ENCODE peak calls at places on chromosomes 6 and 20, in seven cellular contexts. One of them, this sample, is unnamed.

GRCh38 chr6:155100087-155100486 is 105.0 kb downstream of the TIAM2 start:
- DNase-seq in endothelial cell of umbilical vein: no peak
- DNase-seq in breast epithelium: no peak
- DNase-seq in right lobe of liver: peak
- DNase-seq in upper lobe of left lung: peak
- DNase-seq in body of pancreas: peak
- DNase-seq in transverse colon: no peak
- DNase-seq in this sample: no peak

GRCh38 chr20:56504373-56505005 is 20.1 kb upstream of the FAM209A start:
- DNase-seq in endothelial cell of umbilical vein: no peak
- DNase-seq in breast epithelium: no peak
- DNase-seq in right lobe of liver: no peak
- DNase-seq in upper lobe of left lung: no peak
- DNase-seq in body of pancreas: no peak
- DNase-seq in transverse colon: no peak
- DNase-seq in this sample: no peak

GRCh38 chr6:21873562-21873961 is 280.0 kb downstream of the SOX4 start:
- DNase-seq in endothelial cell of umbilical vein: no peak
- DNase-seq in breast epithelium: no peak
- DNase-seq in right lobe of liver: no peak
- DNase-seq in upper lobe of left lung: no peak
- DNase-seq in body of pancreas: no peak
- DNase-seq in transverse colon: peak
- DNase-seq in this sample: no peak

GRCh38 chr6:107153061-107153460 is 37.7 kb upstream of the BEND3 start:
- DNase-seq in endothelial cell of umbilical vein: no peak
- DNase-seq in breast epithelium: no peak
- DNase-seq in right lobe of liver: no peak
- DNase-seq in upper lobe of left lung: no peak
- DNase-seq in body of pancreas: no peak
- DNase-seq in transverse colon: no peak
- DNase-seq in this sample: no peak

GRCh38 chr6:25173951-25174474 is 105.2 kb upstream of the CARMIL1 start:
- DNase-seq in endothelial cell of umbilical vein: peak
- DNase-seq in breast epithelium: no peak
- DNase-seq in right lobe of liver: no peak
- DNase-seq in upper lobe of left lung: no peak
- DNase-seq in body of pancreas: no peak
- DNase-seq in transverse colon: no peak
- DNase-seq in this sample: peak

GRCh38 chr6:37983720-37984501 is 164.4 kb downstream of the ZFAND3 start:
- DNase-seq in endothelial cell of umbilical vein: no peak
- DNase-seq in breast epithelium: no peak
- DNase-seq in right lobe of liver: no peak
- DNase-seq in upper lobe of left lung: no peak
- DNase-seq in body of pancreas: no peak
- DNase-seq in transverse colon: no peak
- DNase-seq in this sample: no peak

GRCh38 chr6:168075787-168076202 is 3.2 kb downstream of the FRMD1 start:
- DNase-seq in endothelial cell of umbilical vein: no peak
- DNase-seq in breast epithelium: no peak
- DNase-seq in right lobe of liver: no peak
- DNase-seq in upper lobe of left lung: peak
- DNase-seq in body of pancreas: no peak
- DNase-seq in transverse colon: no peak
- DNase-seq in this sample: no peak

GRCh38 chr6:39391182-39391581 is 68.7 kb upstream of the KCNK16 start:
- DNase-seq in endothelial cell of umbilical vein: no peak
- DNase-seq in breast epithelium: no peak
- DNase-seq in right lobe of liver: no peak
- DNase-seq in upper lobe of left lung: no peak
- DNase-seq in body of pancreas: no peak
- DNase-seq in transverse colon: no peak
- DNase-seq in this sample: no peak

GRCh38 chr20:64156886-64157875 is 7.1 kb upstream of the MYT1 start:
- DNase-seq in endothelial cell of umbilical vein: no peak
- DNase-seq in breast epithelium: no peak
- DNase-seq in right lobe of liver: no peak
- DNase-seq in upper lobe of left lung: peak
- DNase-seq in body of pancreas: no peak
- DNase-seq in transverse colon: no peak
- DNase-seq in this sample: no peak

GRCh38 chr6:3504354-3504753 is 47.5 kb upstream of the SLC22A23 start:
- DNase-seq in endothelial cell of umbilical vein: no peak
- DNase-seq in breast epithelium: no peak
- DNase-seq in right lobe of liver: no peak
- DNase-seq in upper lobe of left lung: no peak
- DNase-seq in body of pancreas: no peak
- DNase-seq in transverse colon: no peak
- DNase-seq in this sample: no peak

GRCh38 chr6:1819007-1819406 is 209.3 kb downstream of the FOXC1 start:
- DNase-seq in endothelial cell of umbilical vein: no peak
- DNase-seq in breast epithelium: no peak
- DNase-seq in right lobe of liver: no peak
- DNase-seq in upper lobe of left lung: no peak
- DNase-seq in body of pancreas: no peak
- DNase-seq in transverse colon: no peak
- DNase-seq in this sample: no peak

GRCh38 chr6:2264932-2265331 is 19.5 kb upstream of the GMDS start:
- DNase-seq in endothelial cell of umbilical vein: no peak
- DNase-seq in breast epithelium: no peak
- DNase-seq in right lobe of liver: no peak
- DNase-seq in upper lobe of left lung: no peak
- DNase-seq in body of pancreas: no peak
- DNase-seq in transverse colon: no peak
- DNase-seq in this sample: no peak

GRCh38 chr20:3046677-3047462 is 1.0 kb downstream of the MRPS26 start:
- DNase-seq in endothelial cell of umbilical vein: no peak
- DNase-seq in breast epithelium: no peak
- DNase-seq in right lobe of liver: no peak
- DNase-seq in upper lobe of left lung: no peak
- DNase-seq in body of pancreas: peak
- DNase-seq in transverse colon: no peak
- DNase-seq in this sample: no peak

GRCh38 chr6:161918154-161918553 is 644.3 kb upstream of the AGPAT4 start:
- DNase-seq in endothelial cell of umbilical vein: no peak
- DNase-seq in breast epithelium: no peak
- DNase-seq in right lobe of liver: no peak
- DNase-seq in upper lobe of left lung: no peak
- DNase-seq in body of pancreas: no peak
- DNase-seq in transverse colon: no peak
- DNase-seq in this sample: no peak

GRCh38 chr6:33116881-33117711 is 41.3 kb downstream of the HLA-DPB1 start:
- DNase-seq in endothelial cell of umbilical vein: no peak
- DNase-seq in breast epithelium: no peak
- DNase-seq in right lobe of liver: no peak
- DNase-seq in upper lobe of left lung: peak
- DNase-seq in body of pancreas: no peak
- DNase-seq in transverse colon: no peak
- DNase-seq in this sample: no peak

GRCh38 chr6:64776359-64776758 is 930.7 kb downstream of the EYS start:
- DNase-seq in endothelial cell of umbilical vein: no peak
- DNase-seq in breast epithelium: no peak
- DNase-seq in right lobe of liver: no peak
- DNase-seq in upper lobe of left lung: no peak
- DNase-seq in body of pancreas: no peak
- DNase-seq in transverse colon: no peak
- DNase-seq in this sample: no peak

GRCh38 chr6:50819527-50819905 is 845 bp downstream of the TFAP2B start:
- DNase-seq in endothelial cell of umbilical vein: no peak
- DNase-seq in breast epithelium: no peak
- DNase-seq in right lobe of liver: peak
- DNase-seq in upper lobe of left lung: peak
- DNase-seq in body of pancreas: no peak
- DNase-seq in transverse colon: no peak
- DNase-seq in this sample: no peak

GRCh38 chr6:72665599-72665998 is 43.7 kb downstream of the KCNQ5 start:
- DNase-seq in endothelial cell of umbilical vein: no peak
- DNase-seq in breast epithelium: no peak
- DNase-seq in right lobe of liver: no peak
- DNase-seq in upper lobe of left lung: no peak
- DNase-seq in body of pancreas: no peak
- DNase-seq in transverse colon: no peak
- DNase-seq in this sample: no peak

GRCh38 chr6:166906376-166907044 is 49.8 kb downstream of the RNASET2 start:
- DNase-seq in endothelial cell of umbilical vein: no peak
- DNase-seq in breast epithelium: no peak
- DNase-seq in right lobe of liver: no peak
- DNase-seq in upper lobe of left lung: peak
- DNase-seq in body of pancreas: no peak
- DNase-seq in transverse colon: no peak
- DNase-seq in this sample: no peak

GRCh38 chr6:101806241-101806640 is 412.7 kb downstream of the GRIK2 start:
- DNase-seq in endothelial cell of umbilical vein: peak
- DNase-seq in breast epithelium: no peak
- DNase-seq in right lobe of liver: no peak
- DNase-seq in upper lobe of left lung: no peak
- DNase-seq in body of pancreas: no peak
- DNase-seq in transverse colon: no peak
- DNase-seq in this sample: no peak

GRCh38 chr20:53208110-53208908 is 236.2 kb downstream of the TSHZ2 start:
- DNase-seq in endothelial cell of umbilical vein: no peak
- DNase-seq in breast epithelium: no peak
- DNase-seq in right lobe of liver: no peak
- DNase-seq in upper lobe of left lung: no peak
- DNase-seq in body of pancreas: no peak
- DNase-seq in transverse colon: no peak
- DNase-seq in this sample: no peak

GRCh38 chr6:28720357-28721231 is 194.9 kb downstream of the GPX5 start:
- DNase-seq in endothelial cell of umbilical vein: no peak
- DNase-seq in breast epithelium: no peak
- DNase-seq in right lobe of liver: no peak
- DNase-seq in upper lobe of left lung: no peak
- DNase-seq in body of pancreas: no peak
- DNase-seq in transverse colon: no peak
- DNase-seq in this sample: no peak
- TF ChIP-seq POLR2A in endothelial cell of umbilical vein: no peak
- TF ChIP-seq POLR2A in breast epithelium: no peak
- TF ChIP-seq POLR2A in right lobe of liver: no peak
- TF ChIP-seq POLR2A in upper lobe of left lung: no peak
- TF ChIP-seq POLR2A in body of pancreas: no peak
- TF ChIP-seq POLR2A in transverse colon: no peak
- TF ChIP-seq POLR2A in this sample: no peak

GRCh38 chr20:50721881-50722281 is 9.5 kb upstream of the PARD6B start:
- DNase-seq in endothelial cell of umbilical vein: no peak
- DNase-seq in breast epithelium: no peak
- DNase-seq in right lobe of liver: no peak
- DNase-seq in upper lobe of left lung: no peak
- DNase-seq in body of pancreas: no peak
- DNase-seq in transverse colon: no peak
- DNase-seq in this sample: no peak
- TF ChIP-seq POLR2A in endothelial cell of umbilical vein: no peak
- TF ChIP-seq POLR2A in breast epithelium: no peak
- TF ChIP-seq POLR2A in right lobe of liver: no peak
- TF ChIP-seq POLR2A in upper lobe of left lung: no peak
- TF ChIP-seq POLR2A in body of pancreas: no peak
- TF ChIP-seq POLR2A in transverse colon: no peak
- TF ChIP-seq POLR2A in this sample: no peak

GRCh38 chr6:146879406-146880117 is 280.8 kb downstream of the ADGB start:
- DNase-seq in endothelial cell of umbilical vein: no peak
- DNase-seq in breast epithelium: no peak
- DNase-seq in right lobe of liver: no peak
- DNase-seq in upper lobe of left lung: no peak
- DNase-seq in body of pancreas: no peak
- DNase-seq in transverse colon: no peak
- DNase-seq in this sample: no peak

GRCh38 chr6:146874278-146875018 is 275.7 kb downstream of the ADGB start:
- DNase-seq in endothelial cell of umbilical vein: no peak
- DNase-seq in breast epithelium: no peak
- DNase-seq in right lobe of liver: no peak
- DNase-seq in upper lobe of left lung: no peak
- DNase-seq in body of pancreas: no peak
- DNase-seq in transverse colon: no peak
- DNase-seq in this sample: no peak

GRCh38 chr6:146878564-146879343 is 280.0 kb downstream of the ADGB start:
- DNase-seq in endothelial cell of umbilical vein: no peak
- DNase-seq in breast epithelium: no peak
- DNase-seq in right lobe of liver: no peak
- DNase-seq in upper lobe of left lung: no peak
- DNase-seq in body of pancreas: no peak
- DNase-seq in transverse colon: peak
- DNase-seq in this sample: no peak

GRCh38 chr6:146876271-146877151 is 277.7 kb downstream of the ADGB start:
- DNase-seq in endothelial cell of umbilical vein: peak
- DNase-seq in breast epithelium: no peak
- DNase-seq in right lobe of liver: no peak
- DNase-seq in upper lobe of left lung: no peak
- DNase-seq in body of pancreas: no peak
- DNase-seq in transverse colon: no peak
- DNase-seq in this sample: no peak

DNA sequence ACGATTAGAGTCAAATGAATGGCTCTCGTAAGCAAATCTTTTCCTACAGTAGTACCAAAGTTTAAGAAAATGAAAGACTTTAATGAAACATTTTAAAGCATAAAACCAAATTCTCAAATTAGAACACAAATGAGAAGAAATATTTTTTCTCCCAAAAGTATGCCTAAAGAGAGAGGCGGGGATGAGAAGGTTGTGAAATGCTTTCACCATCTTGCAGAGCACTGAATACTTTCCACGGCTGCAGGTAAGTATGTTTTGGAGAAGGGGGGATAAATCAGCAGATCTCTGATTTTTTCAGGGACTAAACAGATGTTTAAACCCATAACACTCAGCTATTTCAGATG is 277.1 kb downstream of the ADGB start:
- DNase-seq in endothelial cell of umbilical vein: no peak
- DNase-seq in breast epithelium: no peak
- DNase-seq in right lobe of liver: no peak
- DNase-seq in upper lobe of left lung: no peak
- DNase-seq in body of pancreas: no peak
- DNase-seq in transverse colon: no peak
- DNase-seq in this sample: no peak
- TF ChIP-seq POLR2A in endothelial cell of umbilical vein: no peak
- TF ChIP-seq POLR2A in breast epithelium: no peak
- TF ChIP-seq POLR2A in right lobe of liver: no peak
- TF ChIP-seq POLR2A in upper lobe of left lung: no peak
- TF ChIP-seq POLR2A in body of pancreas: no peak
- TF ChIP-seq POLR2A in transverse colon: no peak
- TF ChIP-seq POLR2A in this sample: no peak

DNA sequence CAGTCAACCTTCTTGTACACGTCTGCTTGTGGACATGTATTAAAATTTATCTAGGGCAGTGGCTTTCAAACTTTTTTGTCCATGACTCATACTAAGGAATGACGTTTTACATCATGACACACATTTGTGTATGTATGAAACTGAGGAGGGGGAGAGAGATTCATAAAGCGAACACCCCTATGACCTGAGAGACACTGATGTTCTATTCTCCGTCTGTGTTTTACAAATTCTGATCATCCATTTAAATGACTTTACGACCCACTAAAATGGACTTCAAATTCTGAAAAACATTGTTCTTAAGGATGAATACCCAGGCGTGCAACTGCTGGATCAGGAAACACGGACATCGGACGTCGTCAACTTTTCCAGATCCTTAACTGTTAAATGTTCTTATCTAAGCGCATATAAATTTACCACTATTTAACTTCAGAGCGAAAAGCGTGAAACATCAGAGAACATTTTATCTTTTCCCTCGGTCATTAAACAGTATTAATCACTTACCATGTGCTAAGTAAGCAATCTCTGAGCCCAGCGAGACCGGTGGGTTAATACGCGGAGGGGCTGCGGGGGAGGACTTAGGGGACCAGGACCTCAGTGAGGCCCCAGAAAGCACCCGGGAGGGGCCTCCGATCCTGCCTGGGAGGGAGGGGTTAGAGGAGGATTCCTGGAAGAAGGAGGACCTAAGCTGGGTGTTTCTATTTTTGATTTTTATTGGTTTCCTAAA is 1.2 kb downstream of the PLAGL1 start:
- DNase-seq in endothelial cell of umbilical vein: peak
- DNase-seq in breast epithelium: no peak
- DNase-seq in right lobe of liver: no peak
- DNase-seq in upper lobe of left lung: peak
- DNase-seq in body of pancreas: no peak
- DNase-seq in transverse colon: peak
- DNase-seq in this sample: no peak
- TF ChIP-seq POLR2A in endothelial cell of umbilical vein: no peak
- TF ChIP-seq POLR2A in breast epithelium: no peak
- TF ChIP-seq POLR2A in right lobe of liver: no peak
- TF ChIP-seq POLR2A in upper lobe of left lung: no peak
- TF ChIP-seq POLR2A in body of pancreas: no peak
- TF ChIP-seq POLR2A in transverse colon: no peak
- TF ChIP-seq POLR2A in this sample: no peak

This sample was measured in H54.